ENCODE peak calls at places on chromosomes 2 and 18, in seven cellular contexts. W is adrenal gland, B is A549, Y is suprapubic skin, S is IMR-90, G is breast epithelium, L is body of pancreas. E is an unnamed sample.

GRCh38 chr2:219002395-219003266 is 9.4 kb upstream of the CRYBA2 start:
- DNase-seq in W (peak; percentile 69), B (peak; percentile 82), Y (no peak), S (no peak), G (peak; percentile 73), L (peak; percentile 89), E (no peak)

GRCh38 chr2:236127010-236127409 is 41.2 kb downstream of the GBX2 start:
- DNase-seq in W (no peak), B (no peak), Y (no peak), S (no peak), G (no peak), L (no peak), E (no peak)

GRCh38 chr2:70977605-70978205 is 725 bp upstream of the ANKRD53 start:
- DNase-seq in W (peak; percentile 75), B (no peak), Y (no peak), S (peak; percentile 93), G (peak; percentile 45), L (peak; percentile 45), E (no peak)

GRCh38 chr2:134320930-134321329 is 67.1 kb downstream of the MGAT5 start:
- DNase-seq in W (no peak), B (no peak), Y (no peak), S (no peak), G (no peak), L (no peak), E (no peak)

GRCh38 chr2:2809771-2810170 is 478.7 kb upstream of the MYT1L start:
- DNase-seq in W (no peak), B (no peak), Y (no peak), S (no peak), G (no peak), L (no peak), E (no peak)

GRCh38 chr2:8922431-8922830 is 81.1 kb downstream of the MBOAT2 start:
- DNase-seq in W (no peak), B (no peak), Y (no peak), S (peak; percentile 61), G (no peak), L (no peak), E (no peak)

GRCh38 chr2:218717262-218717661 is 6.6 kb downstream of the TTLL4 start:
- DNase-seq in W (peak; percentile 58), B (no peak), Y (no peak), S (peak; percentile 51), G (no peak), L (no peak), E (no peak)

GRCh38 chr2:120520929-120521912 is 175.3 kb downstream of the INHBB start:
- DNase-seq in W (peak; percentile 62), B (peak; percentile 64), Y (no peak), S (peak; percentile 26), G (peak; percentile 74), L (peak; percentile 73), E (no peak)

GRCh38 chr2:714005-714741 is 37.0 kb upstream of the TMEM18 start:
- DNase-seq in W (peak; percentile 81), B (peak; percentile 74), Y (no peak), S (peak; percentile 54), G (no peak), L (peak; percentile 71), E (no peak)

GRCh38 chr18:79062806-79063205 is 6.4 kb upstream of the ATP9B start:
- DNase-seq in W (peak; percentile 90), B (no peak), Y (peak; percentile 83), S (no peak), G (peak; percentile 85), L (no peak), E (no peak)

GRCh38 chr2:146081459-146081858 is 1561.5 kb upstream of the ZEB2 start:
- DNase-seq in W (no peak), B (no peak), Y (no peak), S (no peak), G (no peak), L (no peak), E (no peak)

GRCh38 chr2:121254748-121255147 is 30.3 kb downstream of the TFCP2L1 start:
- DNase-seq in W (no peak), B (no peak), Y (no peak), S (no peak), G (no peak), L (no peak), E (no peak)

GRCh38 chr18:36035253-36035652 is 32.1 kb downstream of the RPRD1A start:
- DNase-seq in W (no peak), B (no peak), Y (no peak), S (no peak), G (no peak), L (no peak), E (no peak)

GRCh38 chr2:85771486-85771885 is 17.7 kb downstream of the ATOH8 start:
- DNase-seq in W (no peak), B (no peak), Y (no peak), S (no peak), G (no peak), L (no peak), E (no peak)

GRCh38 chr2:200306969-200307811 is 697 bp downstream of the SPATS2L start:
- DNase-seq in W (peak; percentile 58), B (peak; percentile 42), Y (no peak), S (no peak), G (no peak), L (peak; percentile 51), E (peak; percentile 79)

GRCh38 chr18:43159091-43159490 is 43.6 kb upstream of the RIT2 start:
- DNase-seq in W (no peak), B (no peak), Y (no peak), S (no peak), G (no peak), L (peak; percentile 12), E (no peak)

GRCh38 chr2:199972088-199972626 is 16.8 kb downstream of the MAIP1 start:
- DNase-seq in W (no peak), B (no peak), Y (no peak), S (no peak), G (no peak), L (no peak), E (no peak)

GRCh38 chr2:44999540-44999939 is 9.7 kb downstream of the SIX2 start:
- DNase-seq in W (no peak), B (no peak), Y (no peak), S (no peak), G (no peak), L (no peak), E (no peak)

GRCh38 chr2:45001629-45002385 is 7.4 kb downstream of the SIX2 start:
- DNase-seq in W (no peak), B (no peak), Y (no peak), S (no peak), G (no peak), L (no peak), E (no peak)

GRCh38 chr2:45000921-45001628 is 8.2 kb downstream of the SIX2 start:
- DNase-seq in W (no peak), B (no peak), Y (no peak), S (no peak), G (no peak), L (peak; percentile 47), E (peak; percentile 34)

GRCh38 chr2:45002661-45003210 is 6.5 kb downstream of the SIX2 start:
- DNase-seq in W (no peak), B (no peak), Y (no peak), S (no peak), G (no peak), L (no peak), E (no peak)

GRCh38 chr2:45000341-45000901 is 8.8 kb downstream of the SIX2 start:
- DNase-seq in W (no peak), B (no peak), Y (no peak), S (no peak), G (no peak), L (no peak), E (peak; percentile 41)
- TF ChIP-seq CTCF in W (no peak), B (no peak), Y (no peak), S (no peak), G (no peak), L (no peak), E (no peak)

DNA sequence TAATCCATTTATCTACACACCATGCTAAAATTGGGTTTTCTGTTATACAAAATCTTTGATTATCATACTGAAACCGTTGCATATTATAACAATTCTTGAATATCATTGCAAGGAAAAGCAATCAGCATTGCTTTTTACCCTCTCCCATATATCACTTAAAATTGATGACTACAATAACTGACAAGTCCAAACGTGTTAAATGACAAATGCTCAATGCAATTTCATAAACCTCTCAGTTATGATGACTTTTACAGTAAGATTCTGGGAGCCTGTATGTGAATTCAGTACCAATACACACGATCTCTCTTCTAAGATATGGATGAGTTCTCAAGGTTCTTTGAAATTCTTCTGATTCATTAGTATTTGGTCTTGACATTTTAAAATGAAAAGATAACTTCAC is 368.5 kb upstream of the TRIB2 start:
- DNase-seq in W (no peak), B (no peak), Y (no peak), S (no peak), G (no peak), L (no peak), E (no peak)
- H3K4me1 ChIP-seq in W (no peaks in the 10 kb centered on the region), B (no peaks in the 10 kb centered on the region), Y (peaks cover 3% of the 10 kb centered on the region), S (no peaks in the 10 kb centered on the region), G (no peaks in the 10 kb centered on the region), L (peaks cover 5% of the 10 kb centered on the region), E (no peaks in the 10 kb centered on the region)

DNA sequence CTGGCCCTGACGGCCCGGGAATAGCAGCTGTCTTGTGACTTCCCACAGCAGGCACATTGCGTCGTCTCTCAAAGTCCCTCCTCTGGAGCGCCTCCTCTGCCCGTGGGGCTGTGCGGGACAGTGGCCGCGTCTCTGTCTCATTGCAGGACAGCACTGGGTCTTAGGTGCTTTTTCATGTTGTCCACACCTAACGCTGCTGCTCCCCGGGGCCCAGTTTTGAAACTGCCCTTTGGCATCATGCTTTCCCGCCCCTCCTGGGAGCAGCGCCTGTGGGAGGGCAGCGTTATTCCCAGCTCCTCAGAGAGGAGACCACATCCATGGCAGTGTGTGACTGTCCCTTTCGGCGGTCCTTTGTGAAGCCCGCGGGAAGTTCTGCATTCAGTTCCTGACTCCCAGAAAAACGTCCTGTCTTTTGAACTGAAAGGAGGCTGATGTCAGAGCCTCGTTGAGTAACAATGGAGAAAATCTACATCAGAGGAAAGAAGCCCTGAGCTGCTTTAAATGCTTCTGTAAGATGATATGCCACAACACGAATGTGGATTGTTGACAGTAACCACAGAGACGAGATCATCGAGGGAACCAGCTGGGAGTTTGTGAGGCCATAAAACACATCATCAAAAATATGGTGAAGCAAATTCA is 226.0 kb downstream of the FAM210A start:
- DNase-seq in W (peak; percentile 13), B (peak; percentile 40), Y (peak; percentile 57), S (peak; percentile 57), G (no peak), L (no peak), E (peak; percentile 72)
- TF ChIP-seq POLR2A in W (no peak), B (no peak), Y (no peak), S (no peak), G (no peak), L (no peak), E (no peak)

GRCh38 chr2:6917761-6918421 is 679 bp downstream of the RNF144A start:
- DNase-seq in W (no peak), B (no peak), Y (no peak), S (no peak), G (no peak), L (peak; percentile 37), E (peak; percentile 38)

GRCh38 chr2:6916736-6917070 is 509 bp upstream of the RNF144A start:
- DNase-seq in W (no peak), B (no peak), Y (no peak), S (no peak), G (no peak), L (no peak), E (no peak)

GRCh38 chr2:6915399-6915798 is 1.8 kb upstream of the RNF144A start:
- DNase-seq in W (no peak), B (no peak), Y (no peak), S (no peak), G (no peak), L (no peak), E (no peak)

GRCh38 chr2:6916224-6916623 is 988 bp upstream of the RNF144A start:
- DNase-seq in W (no peak), B (no peak), Y (no peak), S (no peak), G (no peak), L (no peak), E (no peak)

GRCh38 chr2:6917071-6917760 is at the start of gene RNF144A:
- DNase-seq in W (peak; percentile 67), B (peak; percentile 53), Y (no peak), S (peak; percentile 12), G (no peak), L (peak; percentile 65), E (peak; percentile 88)
- TF ChIP-seq CTCF in W (peak; percentile 52), B (peak; percentile 97), Y (peak; percentile 48), S (peak; percentile 41), G (peak; percentile 45), L (peak; percentile 50), E (peak; percentile 64)